ENCODE peak calls at places on chromosomes 6 and 20, in eight cellular contexts. L is left ventricle myocardium inferior; R is AG09309; X is foreskin fibroblast; Z is fibroblast of pulmonary artery; V is GM23248; I is HTR-8/SVneo; F is stimulated activated CD4-positive, alpha-beta T cell treated with anti-CD3 and anti-CD28 coated beads, Interleukin-12 subunit alpha, Interleukin-12 subunit beta, amount 100 ng/mL, for 48 hours. H is an unnamed sample.

GRCh38 chr20:54219751-54220426 is 12.0 kb downstream of the PFDN4 start:
- DNase-seq in L (no peak), R (no peak), X (peak), Z (peak), V (peak), I (peak), F (no peak), H (no peak)

GRCh38 chr20:56018194-56018593 is 12.9 kb upstream of the CBLN4 start:
- DNase-seq in L (no peak), R (no peak), X (no peak), Z (no peak), V (no peak), I (no peak), F (no peak), H (no peak)

GRCh38 chr20:5720696-5721095 is 29.5 kb upstream of the SHLD1 start:
- DNase-seq in L (no peak), R (no peak), X (no peak), Z (peak), V (no peak), I (no peak), F (no peak), H (no peak)

GRCh38 chr6:113496157-113496556 is 361.0 kb upstream of the MARCKS start:
- DNase-seq in L (no peak), R (no peak), X (no peak), Z (peak), V (no peak), I (no peak), F (no peak), H (no peak)

GRCh38 chr20:41174782-41175181 is 37.4 kb downstream of the PLCG1 start:
- DNase-seq in L (peak), R (no peak), X (no peak), Z (no peak), V (peak), I (no peak), F (no peak), H (no peak)

GRCh38 chr6:6348251-6348650 is 27.8 kb upstream of the F13A1 start:
- DNase-seq in L (no peak), R (no peak), X (no peak), Z (no peak), V (no peak), I (no peak), F (no peak), H (no peak)

GRCh38 chr6:156449128-156449527 is 328.1 kb upstream of the ARID1B start:
- DNase-seq in L (no peak), R (no peak), X (no peak), Z (no peak), V (no peak), I (no peak), F (no peak), H (no peak)

GRCh38 chr6:157718788-157719187 is 104.3 kb upstream of the SNX9 start:
- DNase-seq in L (no peak), R (no peak), X (no peak), Z (no peak), V (no peak), I (no peak), F (no peak), H (no peak)

GRCh38 chr6:169236988-169237387 is 16.7 kb downstream of the THBS2 start:
- DNase-seq in L (no peak), R (no peak), X (no peak), Z (no peak), V (no peak), I (no peak), F (no peak), H (no peak)

GRCh38 chr20:19947611-19948264 is 69.4 kb upstream of the NAA20 start:
- DNase-seq in L (no peak), R (peak), X (peak), Z (peak), V (peak), I (no peak), F (no peak), H (no peak)

GRCh38 chr6:143556529-143556928 is 45.0 kb upstream of the FUCA2 start:
- DNase-seq in L (no peak), R (peak), X (peak), Z (peak), V (peak), I (peak), F (no peak), H (no peak)

GRCh38 chr6:63923139-63923739 is 287.6 kb downstream of the PHF3 start:
- DNase-seq in L (no peak), R (no peak), X (peak), Z (peak), V (peak), I (peak), F (no peak), H (no peak)

GRCh38 chr20:32083469-32083868 is 26.0 kb upstream of the TM9SF4 start:
- DNase-seq in L (no peak), R (no peak), X (no peak), Z (no peak), V (no peak), I (no peak), F (no peak), H (no peak)

GRCh38 chr6:152124432-152125074 is 317.1 kb downstream of the ESR1 start:
- DNase-seq in L (no peak), R (peak), X (peak), Z (peak), V (peak), I (peak), F (no peak), H (peak)

GRCh38 chr20:37969949-37970855 is 63.1 kb downstream of the TTI1 start:
- DNase-seq in L (no peak), R (no peak), X (no peak), Z (no peak), V (peak), I (no peak), F (no peak), H (no peak)

GRCh38 chr20:33773412-33774089 is 37.6 kb upstream of the CHMP4B start:
- DNase-seq in L (no peak), R (no peak), X (no peak), Z (no peak), V (no peak), I (no peak), F (peak), H (no peak)

GRCh38 chr6:37433657-37434271 is 743 bp downstream of the CMTR1 start:
- DNase-seq in L (peak), R (no peak), X (no peak), Z (peak), V (peak), I (no peak), F (peak), H (peak)

GRCh38 chr6:153511896-153512496 is 380.9 kb upstream of the RGS17 start:
- DNase-seq in L (no peak), R (no peak), X (peak), Z (peak), V (peak), I (peak), F (no peak), H (peak)

GRCh38 chr6:126873351-126873750 is 245.1 kb upstream of the RSPO3 start:
- DNase-seq in L (no peak), R (no peak), X (peak), Z (peak), V (peak), I (no peak), F (no peak), H (no peak)

GRCh38 chr6:37724530-37725220 is 27.0 kb upstream of the MDGA1 start:
- DNase-seq in L (no peak), R (no peak), X (no peak), Z (no peak), V (no peak), I (no peak), F (no peak), H (no peak)

GRCh38 chr6:19869464-19869863 is 32.3 kb downstream of the ID4 start:
- DNase-seq in L (no peak), R (no peak), X (no peak), Z (no peak), V (no peak), I (no peak), F (no peak), H (no peak)

GRCh38 chr6:150667977-150668716 is 68.5 kb downstream of the PLEKHG1 start:
- DNase-seq in L (peak), R (peak), X (peak), Z (peak), V (peak), I (peak), F (no peak), H (no peak)

GRCh38 chr6:12026833-12027232 is 14.7 kb downstream of the HIVEP1 start:
- DNase-seq in L (no peak), R (no peak), X (no peak), Z (no peak), V (no peak), I (no peak), F (no peak), H (no peak)

GRCh38 chr6:170088349-170088951 is 202.4 kb downstream of the DLL1 start:
- DNase-seq in L (peak), R (no peak), X (no peak), Z (no peak), V (no peak), I (no peak), F (no peak), H (no peak)

GRCh38 chr6:89527634-89528033 is 94.7 kb downstream of the ANKRD6 start:
- DNase-seq in L (no peak), R (no peak), X (no peak), Z (no peak), V (peak), I (no peak), F (no peak), H (no peak)

GRCh38 chr6:35392773-35393672 is 50.7 kb downstream of the PPARD start:
- DNase-seq in L (no peak), R (no peak), X (no peak), Z (no peak), V (peak), I (no peak), F (no peak), H (no peak)

GRCh38 chr6:25883991-25884390 is 9.9 kb upstream of the SLC17A3 start:
- DNase-seq in L (no peak), R (peak), X (peak), Z (peak), V (peak), I (peak), F (no peak), H (no peak)

GRCh38 chr20:11270566-11270965 is 596.8 kb upstream of the JAG1 start:
- DNase-seq in L (no peak), R (no peak), X (no peak), Z (no peak), V (no peak), I (no peak), F (no peak), H (no peak)

GRCh38 chr6:123524781-123525180 is 112.0 kb downstream of the TRDN start:
- DNase-seq in L (no peak), R (no peak), X (no peak), Z (no peak), V (no peak), I (no peak), F (no peak), H (no peak)

GRCh38 chr6:3398165-3398562 is 58.7 kb downstream of the SLC22A23 start:
- DNase-seq in L (no peak), R (no peak), X (no peak), Z (no peak), V (no peak), I (no peak), F (no peak), H (no peak)

GRCh38 chr20:54025166-54025835 is 45.1 kb downstream of the BCAS1 start:
- DNase-seq in L (no peak), R (peak), X (no peak), Z (peak), V (peak), I (no peak), F (no peak), H (no peak)

GRCh38 chr6:128350416-128351254 is 169.8 kb downstream of the PTPRK start:
- DNase-seq in L (no peak), R (no peak), X (no peak), Z (peak), V (peak), I (peak), F (no peak), H (no peak)

GRCh38 chr20:59794555-59794954 is 138.9 kb downstream of the SYCP2 start:
- DNase-seq in L (no peak), R (no peak), X (no peak), Z (no peak), V (no peak), I (no peak), F (no peak), H (no peak)

GRCh38 chr6:43052842-43053544 is 658 bp downstream of the CUL7 start:
- DNase-seq in L (no peak), R (no peak), X (no peak), Z (peak), V (peak), I (peak), F (peak), H (no peak)

GRCh38 chr6:31769684-31770371 is 7.3 kb downstream of the VWA7 start:
- DNase-seq in L (peak), R (no peak), X (peak), Z (peak), V (peak), I (peak), F (peak), H (peak)

GRCh38 chr20:57159945-57160610 is 106.4 kb downstream of the BMP7 start:
- DNase-seq in L (no peak), R (no peak), X (no peak), Z (no peak), V (no peak), I (no peak), F (no peak), H (no peak)

GRCh38 chr6:43391448-43392031 is 22.1 kb upstream of the ZNF318 start:
- DNase-seq in L (no peak), R (no peak), X (no peak), Z (no peak), V (no peak), I (no peak), F (no peak), H (peak)